ENCODE peak calls at places on chromosomes 6 and 20, in six cellular contexts. G is fibroblast of the aortic adventitia, B is fibroblast of the conjunctiva, T is AG04450, I is tibial nerve, Z is HEK293T. X is an unnamed sample.

GRCh38 chr6:1610497-1611321 is 994 bp downstream of the FOXC1 start:
- DNase-seq in Z (no peak), I (peak), B (no peak), G (peak), T (no peak), X (no peak)

GRCh38 chr6:87827291-87827690 is 125.3 kb upstream of the AKIRIN2 start:
- DNase-seq in I (no peak), G (no peak), T (no peak), B (no peak), Z (no peak), X (no peak)

GRCh38 chr6:165845488-165845887 is 182.4 kb upstream of the PDE10A start:
- DNase-seq in B (no peak), G (peak), Z (no peak), I (no peak), T (no peak), X (no peak)

GRCh38 chr6:38272222-38272621 is 367.5 kb downstream of the BTBD9 start:
- DNase-seq in G (no peak), I (no peak), Z (no peak), T (no peak), B (no peak), X (no peak)

GRCh38 chr20:25499031-25499430 is 86.3 kb downstream of the NINL start:
- DNase-seq in G (no peak), T (no peak), Z (no peak), I (no peak), B (no peak), X (no peak)

GRCh38 chr6:3946779-3947178 is 97.6 kb downstream of the FAM50B start:
- DNase-seq in T (no peak), Z (no peak), G (peak), I (no peak), B (no peak), X (no peak)

GRCh38 chr6:108841377-108841855 is 6.8 kb upstream of the ARMC2 start:
- DNase-seq in G (no peak), T (no peak), B (no peak), Z (no peak), I (no peak), X (no peak)

GRCh38 chr20:62134735-62135231 is 8.4 kb downstream of the PSMA7 start:
- DNase-seq in T (no peak), B (peak), G (peak), Z (no peak), I (no peak), X (no peak)

GRCh38 chr6:166691199-166691598 is 64.1 kb upstream of the RPS6KA2 start:
- DNase-seq in B (no peak), Z (no peak), I (no peak), G (peak), T (peak), X (peak)

GRCh38 chr20:37131486-37131885 is 35.7 kb upstream of the RBL1 start:
- DNase-seq in B (no peak), Z (no peak), I (no peak), T (no peak), G (no peak), X (no peak)

GRCh38 chr6:77106992-77107391 is 356.3 kb downstream of the HTR1B start:
- DNase-seq in G (peak), T (no peak), I (no peak), Z (no peak), B (no peak), X (no peak)

GRCh38 chr6:82251942-82252341 is 4.4 kb upstream of the IBTK start:
- DNase-seq in T (no peak), I (no peak), Z (peak), G (peak), B (no peak), X (peak)

GRCh38 chr6:47009583-47009982 is 32.5 kb downstream of the ADGRF1 start:
- DNase-seq in Z (no peak), G (no peak), T (no peak), I (no peak), B (no peak), X (no peak)

GRCh38 chr20:31633339-31633914 is 4.3 kb upstream of the COX4I2 start:
- DNase-seq in B (no peak), Z (no peak), G (no peak), I (no peak), T (peak), X (no peak)